ENCODE peak calls at places on chromosomes 3 and 15, in seven cellular contexts. M is endothelial cell of umbilical vein, D is K562, B is adrenal gland, R is H54, L is IMR-90, A is upper lobe of left lung. V is an unnamed sample.

GRCh38 chr15:92597548-92597947 is 58.0 kb downstream of the FAM174B start:
- DNase-seq in M (no peak), D (no peak), B (no peak), R (no peak), L (no peak), A (peak), V (no peak)

GRCh38 chr15:39230205-39230916 is 350.5 kb upstream of the THBS1 start:
- DNase-seq in M (peak), D (no peak), B (peak), R (no peak), L (no peak), A (no peak), V (no peak)

GRCh38 chr15:78211189-78211921 is 23.0 kb downstream of the ACSBG1 start:
- DNase-seq in M (no peak), D (no peak), B (no peak), R (no peak), L (no peak), A (no peak), V (no peak)

GRCh38 chr15:67832031-67832551 is 6.8 kb downstream of the SKOR1 start:
- DNase-seq in M (no peak), D (no peak), B (no peak), R (no peak), L (peak), A (no peak), V (no peak)

GRCh38 chr3:73364517-73364916 is 260.2 kb downstream of the PDZRN3 start:
- DNase-seq in M (no peak), D (no peak), B (no peak), R (no peak), L (no peak), A (no peak), V (no peak)

GRCh38 chr3:181279239-181279565 is 289.7 kb upstream of the DNAJC19 start:
- DNase-seq in M (no peak), D (no peak), B (no peak), R (no peak), L (no peak), A (no peak), V (no peak)

GRCh38 chr15:98438907-98439306 is 209.4 kb upstream of the IGF1R start:
- DNase-seq in M (no peak), D (no peak), B (no peak), R (no peak), L (no peak), A (no peak), V (no peak)

GRCh38 chr15:56919708-56920637 is 1.5 kb downstream of the TCF12 start:
- DNase-seq in M (peak), D (no peak), B (peak), R (peak), L (peak), A (peak), V (peak)

GRCh38 chr15:46732060-46732459 is 985.2 kb upstream of the SEMA6D start:
- DNase-seq in M (no peak), D (no peak), B (no peak), R (no peak), L (no peak), A (no peak), V (no peak)

GRCh38 chr3:191290311-191291025 is 38.7 kb upstream of the CCDC50 start:
- DNase-seq in M (peak), D (no peak), B (no peak), R (no peak), L (no peak), A (no peak), V (no peak)

GRCh38 chr3:128112406-128112968 is 11.1 kb downstream of the RUVBL1 start:
- DNase-seq in M (peak), D (no peak), B (peak), R (peak), L (peak), A (no peak), V (peak)

GRCh38 chr15:72184165-72184811 is 13.3 kb downstream of the GRAMD2A start:
- DNase-seq in M (no peak), D (no peak), B (no peak), R (no peak), L (no peak), A (peak), V (no peak)

GRCh38 chr15:87604857-87605446 is 651.6 kb downstream of the NTRK3 start:
- DNase-seq in M (no peak), D (peak), B (peak), R (no peak), L (no peak), A (no peak), V (peak)

GRCh38 chr3:174949523-174949922 is 90.4 kb downstream of the NAALADL2 start:
- DNase-seq in M (peak), D (no peak), B (no peak), R (no peak), L (peak), A (no peak), V (no peak)

GRCh38 chr3:126142652-126143051 is 37.7 kb downstream of the ALDH1L1 start:
- DNase-seq in M (no peak), D (no peak), B (no peak), R (no peak), L (no peak), A (peak), V (no peak)

GRCh38 chr3:86410587-86410986 is 580.4 kb downstream of the VGLL3 start:
- DNase-seq in M (no peak), D (no peak), B (no peak), R (no peak), L (no peak), A (no peak), V (no peak)

DNA sequence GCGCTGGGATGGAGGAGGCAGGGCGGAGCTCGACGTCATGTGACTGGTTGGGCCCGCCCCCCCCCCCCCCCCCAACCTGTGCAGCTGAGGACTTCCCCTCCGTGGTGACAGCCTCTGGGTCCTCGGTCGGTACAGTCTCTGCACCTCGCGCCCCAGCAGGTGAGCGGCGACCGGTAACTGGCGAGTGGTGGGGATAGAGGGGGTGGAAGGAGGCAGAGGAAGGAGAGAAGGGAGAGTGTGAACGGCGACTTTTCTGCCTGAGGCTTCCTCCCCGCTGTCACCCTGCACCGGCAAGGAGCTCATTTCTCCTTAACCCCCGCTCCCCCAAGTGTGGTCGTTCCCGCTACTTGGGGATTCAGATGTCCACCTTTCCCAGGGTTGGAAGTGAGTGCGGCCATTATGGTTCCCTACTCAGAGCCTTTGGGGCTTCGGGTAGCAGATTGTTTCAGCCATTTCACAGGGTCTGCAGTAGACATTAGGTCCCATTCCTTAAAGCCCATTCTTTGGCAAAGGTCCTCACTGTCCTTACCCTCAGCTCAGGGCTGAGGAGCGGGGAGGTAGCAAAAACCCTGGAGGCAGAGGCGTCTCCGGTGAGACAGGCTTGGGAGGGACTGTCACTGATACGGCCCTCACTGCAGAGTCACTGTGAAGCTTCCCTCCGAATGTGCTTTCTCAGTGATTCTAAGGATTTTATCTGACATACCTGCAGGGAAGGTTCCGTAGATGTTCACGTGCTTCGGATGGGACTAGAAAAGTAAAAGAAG is at the start of gene ATP6V1A:
- DNase-seq in M (peak), D (peak), B (peak), R (peak), L (no peak), A (peak), V (peak)
- TF ChIP-seq POLR2A in M (no peak), D (peak), B (no peak), R (peak), L (no peak), A (peak), V (no peak)

GRCh38 chr15:75357976-75358673 is 10.3 kb downstream of the MAN2C1 start:
- DNase-seq in M (no peak), D (no peak), B (no peak), R (no peak), L (no peak), A (no peak), V (no peak)
- TF ChIP-seq POLR2A in M (no peak), D (no peak), B (no peak), R (no peak), L (no peak), A (no peak), V (no peak)

DNA sequence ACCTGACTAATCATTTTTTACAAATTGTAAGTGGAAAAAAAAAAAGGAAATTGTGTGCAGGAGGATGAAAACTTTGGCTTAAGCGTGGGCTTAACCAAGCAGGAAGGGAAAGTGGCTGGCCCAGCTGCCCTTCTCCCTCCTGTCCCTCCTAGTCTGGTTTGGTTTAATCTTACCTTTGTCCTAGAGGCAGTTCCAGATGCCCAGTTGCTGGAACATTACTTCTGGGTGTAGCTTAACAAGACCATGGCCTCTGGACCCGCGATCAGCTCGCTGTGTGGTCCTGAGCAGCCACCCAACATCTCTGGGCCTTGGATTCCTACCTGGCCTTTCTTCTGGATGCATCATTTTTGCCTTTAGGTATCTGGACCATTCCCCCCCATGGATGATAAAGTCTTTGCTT is 15.5 kb downstream of the PAQR5 start:
- DNase-seq in M (no peak), D (no peak), B (no peak), R (no peak), L (no peak), A (no peak), V (no peak)
- TF ChIP-seq POLR2A in M (no peak), D (no peak), B (no peak), R (no peak), L (no peak), A (no peak), V (no peak)

GRCh38 chr3:25781145-25781757 is 2.0 kb downstream of the NGLY1 start:
- DNase-seq in M (no peak), D (no peak), B (no peak), R (no peak), L (no peak), A (no peak), V (peak)

GRCh38 chr3:25782938-25783660 is at the start of gene NGLY1:
- DNase-seq in M (peak), D (peak), B (peak), R (peak), L (peak), A (peak), V (peak)

GRCh38 chr3:25780618-25781017 is 2.6 kb downstream of the NGLY1 start:
- DNase-seq in M (no peak), D (no peak), B (no peak), R (no peak), L (no peak), A (no peak), V (no peak)

GRCh38 chr3:25782636-25782937 is 656 bp downstream of the NGLY1 start:
- DNase-seq in M (no peak), D (no peak), B (no peak), R (no peak), L (no peak), A (no peak), V (no peak)

GRCh38 chr3:25781758-25782594 is 1.3 kb downstream of the NGLY1 start:
- DNase-seq in M (no peak), D (peak), B (no peak), R (no peak), L (no peak), A (no peak), V (peak)
- TF ChIP-seq POLR2A in M (no peak), D (no peak), B (no peak), R (no peak), L (no peak), A (no peak), V (no peak)

DNA sequence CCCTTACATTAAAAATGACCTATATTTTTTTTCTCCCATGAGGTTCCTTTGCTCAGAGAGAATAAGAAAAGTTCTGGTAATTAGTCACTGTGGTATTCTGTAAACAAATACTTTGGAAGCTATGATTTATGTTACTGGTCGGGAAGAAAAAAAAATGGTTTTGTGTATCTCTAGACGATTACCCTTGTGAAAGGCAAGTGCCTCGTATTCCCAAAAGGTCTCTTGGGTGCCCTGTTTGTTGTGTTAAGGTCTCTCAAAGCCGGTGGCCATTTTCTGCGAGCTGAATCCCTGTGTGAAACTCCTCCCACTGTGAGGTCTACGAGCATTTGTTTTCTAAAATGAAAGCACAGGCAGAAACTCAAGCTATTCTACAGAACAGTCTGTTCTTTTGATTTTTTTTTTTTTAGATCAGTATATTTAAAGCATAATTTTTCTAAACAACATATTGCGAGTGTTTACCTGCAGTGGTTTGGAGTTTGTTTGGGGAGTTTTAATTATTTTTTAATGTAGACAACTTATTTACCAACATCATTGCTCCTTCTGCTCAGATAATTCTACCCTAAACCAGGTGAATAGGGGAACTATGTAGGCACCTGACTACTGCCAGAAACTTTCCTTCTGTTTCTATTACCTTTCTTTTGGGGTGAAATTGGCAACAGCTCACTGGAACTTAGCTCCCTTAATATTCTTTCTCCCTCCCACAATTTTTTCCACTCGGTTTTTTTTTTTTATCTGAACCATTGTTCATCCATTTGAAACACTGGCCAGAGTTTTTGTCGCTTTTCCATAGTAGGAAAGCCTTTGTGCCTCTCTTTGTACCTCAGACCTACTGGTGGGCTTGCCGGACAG is 44.0 kb downstream of the ZBTB38 start:
- DNase-seq in M (peak), D (no peak), B (peak), R (no peak), L (peak), A (peak), V (peak)
- TF ChIP-seq POLR2A in M (peak), D (no peak), B (no peak), R (no peak), L (peak), A (peak), V (peak)

DNA sequence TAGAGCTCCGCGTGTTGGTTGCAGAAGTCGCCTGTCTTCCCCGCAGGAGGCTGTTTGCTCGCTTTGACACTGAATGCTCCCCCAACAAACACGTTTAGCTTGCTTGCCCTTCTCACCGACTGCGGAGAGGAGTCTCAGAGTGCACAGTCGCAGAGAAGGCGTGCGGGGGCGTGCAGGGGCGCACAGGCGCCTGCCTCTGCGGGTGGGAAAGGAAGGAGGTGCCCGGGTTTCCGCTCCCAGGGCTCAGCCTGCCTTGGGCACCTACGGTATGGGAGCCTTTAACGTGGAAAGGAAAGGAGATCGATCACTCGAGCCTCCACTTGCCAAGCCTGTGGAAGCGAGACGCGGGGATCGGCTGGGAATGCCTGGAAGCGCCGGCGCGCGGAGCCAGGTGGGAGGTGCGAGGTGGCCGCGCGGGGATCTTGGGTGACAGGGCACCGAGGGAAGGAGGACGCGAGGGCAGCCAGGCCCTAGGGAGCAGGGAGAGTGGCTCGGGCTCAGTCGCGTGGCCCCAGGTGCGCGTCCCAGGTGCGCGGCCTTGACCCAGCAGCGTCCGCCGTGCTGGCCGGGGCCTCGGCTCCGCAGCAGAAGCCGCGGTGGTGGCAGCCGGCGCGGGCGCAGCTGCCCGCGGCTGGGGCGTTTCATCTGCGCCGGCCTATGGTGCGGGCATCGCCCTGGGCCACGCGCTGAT is at the start of gene FAN1:
- DNase-seq in M (peak), D (peak), B (peak), R (peak), L (peak), A (peak), V (peak)
- TF ChIP-seq POLR2A in M (peak), D (peak), B (peak), R (peak), L (no peak), A (peak), V (peak)

GRCh38 chr3:186772886-186773417 is 10.4 kb upstream of the EIF4A2 start:
- DNase-seq in M (peak), D (no peak), B (peak), R (no peak), L (no peak), A (peak), V (peak)
- TF ChIP-seq POLR2A in M (no peak), D (no peak), B (no peak), R (no peak), L (no peak), A (peak), V (no peak)